ENCODE peak calls at places on chromosomes 7 and 10, in eight cellular contexts. D is OCI-LY7, H is neural progenitor cell, S is GM23248, X is SK-N-SH, E is MM.1S, F is PC-3, J is HCT116. C is an unnamed sample. For H3K9me3 and H3K79me2, the result is how much of the 10 kb centered on the place peaks cover.

GRCh38 chr7:34069676-34070075 is 164.3 kb downstream of the BMPER start:
- DNase-seq in X (no peak), F (peak), E (no peak), H (no peak), J (no peak), D (no peak), S (peak), C (peak)

GRCh38 chr7:260441-261281 is 29.3 kb upstream of the FOXL3 start:
- DNase-seq in S (no peak), D (no peak), H (no peak), F (no peak), X (no peak), J (no peak), E (no peak), C (no peak)

GRCh38 chr10:22321831-22322662 is 1.1 kb downstream of the BMI1 start:
- DNase-seq in X (peak), S (peak), E (no peak), D (peak), F (no peak), H (peak), J (no peak), C (peak)

GRCh38 chr7:46123-46829 is 146.1 kb upstream of the FAM20C start:
- DNase-seq in E (no peak), F (no peak), D (no peak), H (no peak), S (no peak), X (no peak), J (no peak), C (no peak)

GRCh38 chr10:127776816-127777215 is 39.8 kb downstream of the FOXI2 start:
- DNase-seq in E (no peak), S (no peak), D (no peak), H (no peak), J (no peak), X (no peak), F (no peak), C (no peak)

GRCh38 chr10:73262105-73262730 is 9.8 kb upstream of the MRPS16 start:
- DNase-seq in D (no peak), E (no peak), J (peak), F (peak), H (no peak), S (peak), X (no peak), C (no peak)

GRCh38 chr10:119542990-119543813 is 683 bp upstream of the RGS10 start:
- DNase-seq in E (peak), H (peak), D (peak), S (peak), X (peak), F (peak), J (no peak), C (peak)

GRCh38 chr10:66538908-66539307 is 386.9 kb upstream of the LRRTM3 start:
- DNase-seq in H (no peak), E (no peak), F (peak), X (no peak), D (no peak), S (no peak), J (no peak), C (no peak)

GRCh38 chr7:33779216-33779615 is 126.1 kb upstream of the BMPER start:
- DNase-seq in H (no peak), D (no peak), J (no peak), F (no peak), X (no peak), S (no peak), E (no peak), C (no peak)

GRCh38 chr7:471191-471865 is 48.3 kb downstream of the PDGFA start:
- DNase-seq in S (no peak), E (no peak), D (no peak), F (no peak), H (no peak), X (no peak), J (no peak), C (no peak)

GRCh38 chr10:124074471-124075109 is 18.8 kb downstream of the CHST15 start:
- DNase-seq in J (no peak), X (no peak), S (no peak), F (no peak), H (no peak), D (peak), E (peak), C (no peak)

GRCh38 chr10:70109064-70109729 is 23.4 kb downstream of the AIFM2 start:
- DNase-seq in E (no peak), J (no peak), F (no peak), D (no peak), H (no peak), X (no peak), S (no peak), C (no peak)

GRCh38 chr7:121525155-121525819 is 129.2 kb upstream of the FAM3C start:
- DNase-seq in F (no peak), H (no peak), J (no peak), X (no peak), S (no peak), E (no peak), D (no peak), C (no peak)

GRCh38 chr7:153444591-153444990 is 607.6 kb upstream of the DPP6 start:
- DNase-seq in E (no peak), F (no peak), X (no peak), J (no peak), S (no peak), H (no peak), D (no peak), C (no peak)

DNA sequence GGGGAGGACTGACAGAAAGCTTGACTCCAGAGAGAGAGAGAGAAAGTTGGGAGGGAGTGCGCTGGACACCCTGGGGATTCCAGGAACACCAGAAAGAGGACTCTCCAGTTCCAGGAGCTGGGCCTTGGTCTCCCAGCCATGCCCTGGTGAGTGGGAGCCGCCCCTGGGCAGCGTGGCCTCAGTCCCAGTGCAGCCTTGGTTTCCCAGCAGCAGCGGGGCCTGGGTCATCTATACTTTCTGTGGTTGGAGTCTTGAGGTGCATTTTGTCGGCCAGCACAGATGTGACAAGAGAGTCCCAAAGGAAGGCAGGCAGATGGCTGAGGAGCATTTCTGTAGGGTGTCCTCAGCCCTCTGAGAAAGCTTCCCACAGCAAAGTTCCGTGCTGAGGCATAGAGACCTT is 334.7 kb upstream of the ZNF32 start:
- DNase-seq in S (no peak), F (no peak), X (no peak), J (no peak), H (no peak), D (no peak), E (no peak), C (no peak)
- H3K9me3 ChIP-seq in S (under half), F (under half), X (under half), J (under half), H (under half), D (under half), E (under half), C (under half)

GRCh38 chr7:106659963-106660861 is 746 bp downstream of the CCDC71L start:
- DNase-seq in H (peak), X (peak), J (peak), D (peak), E (peak), F (peak), S (peak), C (peak)
- H3K79me2 ChIP-seq in H (under half), X (under half), J (under half), D (under half), E (under half), F (under half), S (under half), C (under half)

DNA sequence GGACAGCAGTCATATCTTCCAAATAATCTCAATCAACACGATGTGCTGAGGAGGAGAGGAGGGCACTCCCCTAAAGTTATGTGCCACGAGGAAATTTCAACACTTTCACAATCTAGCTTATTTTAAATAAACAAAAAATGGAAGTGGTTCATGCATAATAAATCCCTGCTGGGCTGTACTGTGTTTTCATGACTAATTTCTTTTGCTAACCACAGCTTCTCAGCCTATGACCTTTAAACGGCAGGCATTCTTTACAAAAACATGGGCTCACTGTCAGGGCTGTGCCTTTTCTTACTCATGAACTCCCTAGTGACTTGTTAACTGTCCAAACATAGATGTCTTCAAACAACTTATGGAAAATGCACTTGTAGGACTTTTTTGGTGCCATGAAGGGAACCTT is 380.4 kb upstream of the SEMA3C start:
- DNase-seq in E (no peak), J (peak), S (peak), X (no peak), H (no peak), D (no peak), F (peak), C (peak)
- TF ChIP-seq EZH2phosphoT487 in E (no peak), J (no peak), S (peak), X (no peak), H (no peak), D (no peak), F (no peak), C (no peak)

DNA sequence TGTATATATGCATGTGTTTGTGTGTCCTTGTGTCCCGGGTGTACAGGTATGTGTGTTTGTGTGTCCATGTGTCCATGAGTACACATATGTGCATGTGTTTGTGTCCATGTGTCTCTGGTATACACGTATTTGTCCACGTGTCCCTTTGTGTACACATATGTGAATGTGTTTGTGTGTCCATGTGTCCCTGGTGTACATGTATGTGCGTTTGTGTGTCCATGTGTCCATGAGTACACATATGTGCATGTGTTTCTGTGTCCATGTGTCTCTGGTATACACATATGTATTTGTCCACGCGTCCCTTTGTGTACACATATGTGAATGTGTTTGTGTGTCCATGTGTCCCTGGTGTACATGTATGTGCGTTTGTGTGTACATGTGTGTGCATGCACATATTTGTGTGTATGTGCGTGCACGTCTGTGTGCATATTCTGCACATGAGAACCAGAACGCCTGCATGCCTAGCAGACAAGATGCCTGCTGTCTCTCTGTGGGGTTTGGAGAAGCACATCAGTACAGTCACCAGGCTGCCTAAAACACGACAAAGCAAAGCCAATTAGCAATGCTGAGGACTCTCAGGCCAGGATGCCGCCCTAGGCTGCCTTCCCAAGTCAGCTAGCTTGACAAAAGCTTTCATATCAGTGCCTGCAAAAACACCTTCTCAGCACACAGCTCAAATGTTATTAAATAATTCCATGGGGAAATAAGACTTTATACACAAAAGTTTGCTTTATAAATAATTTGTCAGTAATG is 327.8 kb downstream of the PTPRN2 start:
- DNase-seq in J (no peak), X (no peak), E (no peak), F (no peak), H (no peak), S (no peak), D (no peak), C (no peak)
- H3K9me3 ChIP-seq in J (under half), X (under half), E (under half), F (under half), H (under half), S (under half), D (under half), C (under half)

DNA sequence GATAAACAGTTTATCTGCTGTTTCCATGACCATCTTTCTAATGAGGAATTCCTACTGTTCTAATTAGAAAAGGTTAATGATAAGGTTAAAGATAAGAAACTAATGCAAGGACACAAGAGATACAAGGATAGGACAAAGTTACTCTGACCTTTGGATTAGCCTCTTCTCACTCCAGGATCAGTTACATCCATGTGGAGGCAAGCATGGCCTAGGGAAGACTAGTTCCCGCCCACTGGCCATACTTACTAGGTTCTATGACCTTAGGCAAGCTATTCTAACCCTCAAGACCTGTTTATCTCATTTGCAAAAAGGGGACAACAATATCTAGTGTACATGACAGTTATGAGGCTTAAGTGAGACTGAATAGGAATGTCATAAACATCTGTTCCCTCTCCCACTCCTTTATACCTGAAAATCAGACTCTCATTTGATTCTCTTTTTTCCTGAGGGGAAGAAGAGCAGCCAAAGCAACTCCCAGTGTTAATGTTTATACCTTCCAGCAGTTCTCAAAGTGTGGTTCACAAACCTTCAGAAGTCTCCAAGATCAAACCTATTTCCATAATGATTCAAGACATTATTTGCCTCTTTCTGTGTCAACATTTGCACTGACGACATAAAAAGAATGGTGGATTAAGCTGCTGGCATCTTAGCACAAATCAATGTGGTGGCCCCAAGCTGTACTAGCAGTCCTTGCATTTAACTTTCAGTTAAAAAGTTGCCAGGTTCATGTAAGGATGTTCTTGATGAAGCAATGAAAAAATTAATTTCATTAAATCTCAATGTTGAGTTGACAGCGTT is 71.9 kb downstream of the SRPK2 start:
- DNase-seq in D (no peak), E (no peak), F (no peak), S (no peak), H (no peak), X (no peak), J (no peak), C (no peak)
- H3K79me2 ChIP-seq in D (under half), E (half or more), F (half or more), S (half or more), H (half or more), X (half or more), J (half or more), C (half or more)

DNA sequence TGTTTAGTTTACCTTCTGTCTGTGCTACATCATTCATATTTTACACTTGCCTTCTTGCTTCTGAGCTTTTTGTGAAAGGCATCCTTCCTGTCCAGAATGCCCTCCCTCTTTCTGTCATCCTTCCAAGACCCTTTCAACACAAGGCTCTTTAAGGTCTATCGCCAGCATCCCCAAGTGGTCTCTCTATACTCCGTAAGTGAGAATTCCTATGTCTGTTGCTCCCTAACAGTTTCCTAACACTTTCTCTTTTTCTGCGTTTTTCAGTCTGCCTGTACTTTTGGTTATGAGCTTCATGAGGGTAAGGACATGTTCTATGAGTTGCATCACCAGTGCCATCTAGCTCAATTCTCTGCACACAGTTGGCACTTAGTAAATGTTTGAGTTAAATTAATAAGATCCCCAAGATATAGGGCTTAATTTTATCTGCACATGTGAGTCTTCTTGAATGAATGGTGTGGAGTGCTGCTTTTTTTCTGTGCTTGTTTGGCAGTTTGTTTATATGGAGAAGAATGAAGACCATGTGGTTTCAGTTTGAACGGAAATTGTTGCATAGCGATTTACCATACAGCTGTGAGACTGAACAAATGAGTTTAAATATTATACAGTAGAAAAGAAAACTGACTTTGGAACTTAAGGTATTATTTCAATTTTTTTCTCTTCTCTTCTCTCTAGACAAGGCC is 29.4 kb downstream of the RABGEF1 start:
- DNase-seq in H (no peak), D (peak), E (no peak), J (no peak), S (peak), X (no peak), F (no peak), C (no peak)
- TF ChIP-seq EZH2phosphoT487 in H (no peak), D (no peak), E (no peak), J (no peak), S (no peak), X (no peak), F (no peak), C (no peak)

GRCh38 chr7:158560386-158560785 is 27.2 kb downstream of the PTPRN2 start:
- DNase-seq in J (no peak), S (no peak), H (no peak), D (no peak), F (no peak), E (no peak), X (no peak), C (no peak)
- H3K9me3 ChIP-seq in J (under half), S (under half), H (under half), D (under half), F (under half), E (under half), X (under half), C (under half)

DNA sequence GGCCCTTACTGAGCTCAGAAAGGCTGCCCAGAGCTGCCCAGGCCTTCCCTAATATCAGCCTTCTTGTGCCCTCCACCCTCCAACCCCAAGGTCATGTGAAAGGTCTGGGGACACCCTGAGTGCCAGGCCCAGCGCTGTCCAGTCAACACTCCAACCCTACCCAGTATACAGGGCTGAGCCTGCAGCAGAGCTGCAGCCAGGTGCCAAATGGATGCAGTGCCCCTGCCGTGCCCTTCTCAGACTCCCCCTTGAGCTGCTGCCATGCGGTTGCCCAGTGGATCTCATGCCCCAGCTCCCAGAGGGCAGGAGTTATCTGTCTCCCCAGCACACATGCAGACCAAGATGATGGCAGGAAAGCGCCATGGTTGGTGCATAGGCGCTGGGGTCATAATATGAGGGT is 61.5 kb downstream of the ZMIZ1 start:
- DNase-seq in J (no peak), X (no peak), S (no peak), E (no peak), F (no peak), D (no peak), H (no peak), C (no peak)
- H3K79me2 ChIP-seq in J (under half), X (half or more), S (half or more), E (under half), F (under half), D (under half), H (under half), C (half or more)

GRCh38 chr10:88991161-88991899 is 732 bp downstream of the FAS start:
- DNase-seq in H (peak), X (peak), E (peak), D (peak), S (peak), F (peak), J (peak), C (peak)

GRCh38 chr10:88989423-88989822 is 1.2 kb upstream of the FAS start:
- DNase-seq in F (no peak), S (no peak), D (peak), J (no peak), X (no peak), H (no peak), E (no peak), C (no peak)

GRCh38 chr10:88990528-88991160 is at the start of gene FAS:
- DNase-seq in X (peak), E (peak), F (peak), D (peak), J (peak), H (peak), S (peak), C (peak)

GRCh38 chr10:88991900-88992237 is 1.3 kb downstream of the FAS start:
- DNase-seq in F (no peak), E (no peak), J (no peak), S (no peak), H (no peak), D (peak), X (no peak), C (no peak)

GRCh38 chr10:88989824-88990527 is 622 bp upstream of the FAS start:
- DNase-seq in X (no peak), D (no peak), E (no peak), J (no peak), H (no peak), S (peak), F (peak), C (peak)
- TF ChIP-seq EZH2phosphoT487 in X (no peak), D (no peak), E (no peak), J (no peak), H (no peak), S (no peak), F (no peak), C (no peak)